ENCODE peak calls at places on chromosomes 13 and 19, in ten cellular contexts. O is stomach, I is ovary, N is A549, D is transverse colon, C is GM12878, Z is suprapubic skin, S is H1, H is SK-N-SH, K is sigmoid colon. E is an unnamed sample.

GRCh38 chr19:2984196-2984490 is 6.8 kb downstream of the TLE6 start:
- DNase-seq in K (no peak), N (no peak), Z (no peak), H (no peak), D (no peak), C (no peak), I (no peak), O (no peak), S (no peak), E (no peak)

GRCh38 chr13:32048816-32049215 is 17.2 kb downstream of the FRY start:
- DNase-seq in K (no peak), S (no peak), I (no peak), H (peak; percentile 21), C (no peak), Z (no peak), O (no peak), D (no peak), N (no peak), E (no peak)

GRCh38 chr19:13996928-13997636 is 9.0 kb downstream of the RFX1 start:
- DNase-seq in D (no peak), O (no peak), N (no peak), K (no peak), H (no peak), Z (no peak), C (no peak), S (no peak), I (no peak), E (no peak)

GRCh38 chr13:99367106-99367616 is 60.0 kb upstream of the GPR183 start:
- DNase-seq in S (peak; percentile 41), C (no peak), I (no peak), Z (peak; percentile 31), K (no peak), D (no peak), H (no peak), N (no peak), O (no peak), E (no peak)

GRCh38 chr19:16141043-16141442 is 2.4 kb upstream of the HSH2D start:
- DNase-seq in H (no peak), Z (no peak), K (no peak), I (no peak), S (no peak), C (peak; percentile 75), O (no peak), N (no peak), D (peak; percentile 61), E (no peak)

GRCh38 chr13:46386426-46386995 is 541 bp downstream of the RUBCNL start:
- DNase-seq in Z (no peak), N (no peak), I (no peak), O (no peak), H (peak; percentile 33), C (no peak), S (peak; percentile 62), D (no peak), K (no peak), E (no peak)

GRCh38 chr13:97653741-97654140 is 219.8 kb downstream of the RAP2A start:
- DNase-seq in O (no peak), C (no peak), I (no peak), H (no peak), N (no peak), S (no peak), K (no peak), Z (no peak), D (no peak), E (no peak)

GRCh38 chr13:65133094-65133493 is 2097.0 kb downstream of the PCDH9 start:
- DNase-seq in S (no peak), H (no peak), N (peak; percentile 40), D (no peak), I (no peak), K (no peak), O (no peak), C (no peak), Z (no peak), E (no peak)

GRCh38 chr13:104810242-104810641 is 1725.2 kb downstream of the EFNB2 start:
- DNase-seq in Z (no peak), K (no peak), O (no peak), N (no peak), H (no peak), C (no peak), D (no peak), S (no peak), I (no peak), E (no peak)
- TF ChIP-seq EP300 in Z (no peak), K (no peak), O (no peak), N (no peak), H (no peak), C (no peak), D (no peak), S (no peak), I (no peak), E (no peak)

GRCh38 chr13:113452942-113453901 is at the start of gene ADPRHL1:
- DNase-seq in Z (no peak), S (no peak), N (no peak), D (no peak), H (peak; percentile 80), I (no peak), O (no peak), C (no peak), K (peak; percentile 70), E (no peak)

GRCh38 chr13:113448885-113449692 is 4.2 kb downstream of the ADPRHL1 start:
- DNase-seq in K (peak; percentile 61), Z (no peak), S (no peak), O (peak; percentile 86), C (peak; percentile 4), I (peak; percentile 82), D (peak; percentile 83), N (peak; percentile 96), H (no peak), E (no peak)

GRCh38 chr13:113453962-113454361 is 674 bp upstream of the ADPRHL1 start:
- DNase-seq in K (peak; percentile 79), Z (no peak), I (no peak), D (no peak), H (peak; percentile 58), O (no peak), N (no peak), C (no peak), S (no peak), E (no peak)

GRCh38 chr13:113449693-113450347 is 3.5 kb downstream of the ADPRHL1 start:
- DNase-seq in D (no peak), Z (no peak), S (no peak), C (no peak), H (no peak), I (no peak), N (no peak), K (peak; percentile 37), O (no peak), E (no peak)

DNA sequence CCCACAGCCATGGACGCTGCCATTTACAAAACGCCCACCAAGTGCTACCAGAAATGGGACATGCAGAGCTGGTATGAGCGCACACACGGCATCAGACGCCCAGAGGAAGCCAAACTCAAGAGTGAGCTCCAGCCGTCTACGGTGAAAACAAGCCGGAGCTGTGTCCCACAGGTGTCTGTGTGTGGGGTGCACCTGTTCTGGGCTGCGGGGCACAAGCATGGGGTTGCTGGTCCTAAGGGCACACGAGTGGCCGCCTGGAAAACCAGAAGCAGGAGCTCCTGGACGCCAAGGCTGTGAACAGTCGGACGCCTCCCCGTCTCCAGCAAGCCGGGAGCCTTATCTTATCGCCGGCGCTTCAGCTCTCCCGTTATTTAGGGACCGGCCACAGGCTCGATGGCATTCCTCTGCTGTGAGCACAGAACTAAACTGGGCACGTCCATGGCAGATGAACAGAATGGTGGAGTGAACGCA is 1.3 kb downstream of the ADPRHL1 start:
- DNase-seq in I (no peak), D (no peak), Z (no peak), H (no peak), S (no peak), K (peak; percentile 36), N (no peak), C (no peak), O (no peak), E (no peak)
- H3K4me1 ChIP-seq in I (peaks cover 9% of the 10 kb centered on the region), D (peaks cover 9% of the 10 kb centered on the region), Z (peaks cover 15% of the 10 kb centered on the region), H (no peaks in the 10 kb centered on the region), S (no peaks in the 10 kb centered on the region), K (no peaks in the 10 kb centered on the region), N (peaks cover 10% of the 10 kb centered on the region), C (no peaks in the 10 kb centered on the region), O (peaks cover 14% of the 10 kb centered on the region), E (no peaks in the 10 kb centered on the region)

DNA sequence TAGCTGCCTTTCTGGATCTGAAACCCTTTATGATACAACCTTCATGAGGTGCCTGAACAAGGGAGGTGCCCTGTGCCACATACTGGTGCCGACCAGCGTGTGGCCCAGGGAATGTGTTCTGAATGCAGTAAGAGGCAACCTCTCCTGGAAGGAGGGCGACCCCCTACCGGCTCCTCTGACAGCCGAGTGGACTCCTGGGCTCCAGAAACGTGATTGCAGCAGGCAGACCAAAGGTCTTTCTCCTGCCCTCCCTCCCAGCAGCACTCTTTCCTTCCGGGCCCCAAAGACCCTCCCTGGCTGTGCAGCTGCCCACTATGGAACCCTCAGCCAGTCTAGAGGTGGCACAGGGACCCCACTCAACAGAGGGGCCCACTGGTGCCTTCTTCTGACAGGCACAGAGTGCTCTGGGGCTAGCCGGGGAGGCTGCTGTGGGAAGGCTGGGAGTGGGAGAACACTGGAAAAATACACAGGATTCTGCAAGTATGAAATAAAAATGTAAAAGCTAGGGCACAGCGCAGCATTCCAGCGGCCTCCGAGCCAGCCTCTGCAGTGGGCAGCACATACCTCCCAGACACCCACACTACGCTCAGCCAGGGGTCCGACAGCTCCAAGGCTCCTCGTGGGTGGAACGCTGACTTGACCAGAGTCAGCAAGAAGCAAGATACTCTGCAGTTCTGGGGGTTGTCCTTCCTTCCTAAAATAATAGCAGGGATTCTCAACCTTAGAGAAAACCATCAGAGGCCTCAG is 14.9 kb downstream of the SH3GL1 start:
- DNase-seq in H (no peak), O (no peak), S (no peak), I (no peak), K (no peak), Z (no peak), C (no peak), N (no peak), D (no peak), E (no peak)
- H3K27ac ChIP-seq in H (no peak overlapping the region), O (no peak overlapping the region), S (no peak overlapping the region), I (no peak overlapping the region), K (no peak overlapping the region), Z (no peak overlapping the region), C (no peak overlapping the region), N (no peak overlapping the region), D (no peak overlapping the region), E (no peak overlapping the region)

GRCh38 chr19:44644391-44645016 is 794 bp downstream of the PVR start:
- DNase-seq in K (peak; percentile 68), N (peak; percentile 82), Z (no peak), C (no peak), D (peak; percentile 27), I (no peak), S (peak; percentile 73), O (no peak), H (peak; percentile 79), E (no peak)

GRCh38 chr19:44642375-44642774 is 1.3 kb upstream of the PVR start:
- DNase-seq in K (no peak), I (no peak), N (no peak), S (no peak), H (no peak), O (no peak), Z (no peak), C (no peak), D (no peak), E (no peak)

GRCh38 chr19:44645407-44646048 is 1.8 kb downstream of the PVR start:
- DNase-seq in D (no peak), Z (no peak), K (no peak), S (no peak), C (no peak), H (no peak), O (no peak), I (no peak), N (peak; percentile 62), E (no peak)

GRCh38 chr19:44641866-44642265 is 1.8 kb upstream of the PVR start:
- DNase-seq in N (no peak), H (no peak), S (no peak), I (no peak), O (no peak), Z (no peak), K (no peak), D (no peak), C (no peak), E (no peak)

DNA sequence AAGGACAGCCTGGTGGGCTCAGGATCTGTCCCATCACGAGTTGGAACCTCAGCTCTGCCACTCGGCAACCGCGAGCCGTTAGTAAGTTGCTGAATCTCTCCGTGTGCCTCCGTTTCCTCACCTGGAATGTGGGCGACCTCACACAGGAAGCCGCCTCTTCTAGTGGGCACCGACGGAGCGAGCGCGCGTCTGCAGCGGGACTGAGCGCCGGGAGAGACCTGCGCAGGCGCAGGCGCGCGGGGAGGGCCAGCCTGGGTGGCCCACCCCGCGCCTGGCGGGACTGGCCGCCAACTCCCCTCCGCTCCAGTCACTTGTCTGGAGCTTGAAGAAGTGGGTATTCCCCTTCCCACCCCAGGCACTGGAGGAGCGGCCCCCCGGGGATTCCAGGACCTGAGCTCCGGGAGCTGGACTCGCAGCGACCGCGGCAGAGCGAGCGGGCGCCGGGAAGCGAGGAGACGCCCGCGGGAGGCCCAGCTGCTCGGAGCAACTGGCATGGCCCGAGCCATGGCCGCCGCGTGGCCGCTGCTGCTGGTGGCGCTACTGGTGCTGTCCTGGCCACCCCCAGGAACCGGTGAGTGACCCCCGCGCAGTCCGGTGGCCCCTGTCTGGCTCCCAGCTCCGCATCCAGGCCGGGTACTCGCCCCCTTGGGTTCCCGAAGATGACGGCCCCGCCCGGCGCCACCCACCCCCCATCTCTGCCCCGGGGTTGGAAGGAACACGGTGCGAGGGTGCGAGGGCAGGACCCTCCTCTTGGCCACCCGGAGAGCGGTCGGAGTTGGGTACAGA is at the start of gene PVR:
- DNase-seq in H (peak; percentile 95), K (peak; percentile 80), N (peak; percentile 91), O (peak; percentile 72), I (peak; percentile 77), D (peak; percentile 75), Z (no peak), S (peak; percentile 77), C (no peak), E (no peak)
- TF ChIP-seq EP300 in H (no peak), K (no peak), N (peak; percentile 51), O (no peak), I (no peak), D (no peak), Z (no peak), S (no peak), C (no peak), E (no peak)

E was measured in esophagus muscularis mucosa.